ENCODE peak calls at places on chromosome 6, in six cellular contexts. One of them, this sample, is unnamed.

GRCh38 chr6:75563032-75563431 is 38.6 kb upstream of the SENP6 start:
- DNase-seq in AG20443: peak
- DNase-seq in HTR-8/SVneo: no peak
- DNase-seq in left cardiac atrium: no peak
- DNase-seq in iris pigment epithelial cell: peak
- DNase-seq in effector CD4-positive, alpha-beta T cell: no peak
- DNase-seq in this sample: no peak

GRCh38 chr6:145865175-145865574 is 50.6 kb upstream of the FBXO30 start:
- DNase-seq in HTR-8/SVneo: no peak
- DNase-seq in AG20443: no peak
- DNase-seq in left cardiac atrium: no peak
- DNase-seq in effector CD4-positive, alpha-beta T cell: no peak
- DNase-seq in iris pigment epithelial cell: no peak
- DNase-seq in this sample: no peak

GRCh38 chr6:36075656-36076055 is 48.0 kb downstream of the MAPK14 start:
- DNase-seq in AG20443: no peak
- DNase-seq in HTR-8/SVneo: no peak
- DNase-seq in iris pigment epithelial cell: no peak
- DNase-seq in left cardiac atrium: no peak
- DNase-seq in effector CD4-positive, alpha-beta T cell: no peak
- DNase-seq in this sample: no peak

GRCh38 chr6:151067684-151068596 is 171.8 kb upstream of the AKAP12 start:
- DNase-seq in iris pigment epithelial cell: peak
- DNase-seq in AG20443: peak
- DNase-seq in effector CD4-positive, alpha-beta T cell: no peak
- DNase-seq in HTR-8/SVneo: no peak
- DNase-seq in left cardiac atrium: peak
- DNase-seq in this sample: peak

GRCh38 chr6:33964387-33964786 is 160.6 kb upstream of the MLN start:
- DNase-seq in effector CD4-positive, alpha-beta T cell: no peak
- DNase-seq in iris pigment epithelial cell: no peak
- DNase-seq in HTR-8/SVneo: no peak
- DNase-seq in AG20443: no peak
- DNase-seq in left cardiac atrium: no peak
- DNase-seq in this sample: no peak

GRCh38 chr6:34834789-34835518 is 43.1 kb downstream of the BLTP3A start:
- DNase-seq in HTR-8/SVneo: no peak
- DNase-seq in left cardiac atrium: no peak
- DNase-seq in AG20443: peak
- DNase-seq in effector CD4-positive, alpha-beta T cell: no peak
- DNase-seq in iris pigment epithelial cell: peak
- DNase-seq in this sample: no peak

GRCh38 chr6:140921366-140922226 is 1211.1 kb upstream of the GJE1 start:
- DNase-seq in HTR-8/SVneo: peak
- DNase-seq in left cardiac atrium: no peak
- DNase-seq in AG20443: peak
- DNase-seq in iris pigment epithelial cell: peak
- DNase-seq in effector CD4-positive, alpha-beta T cell: no peak
- DNase-seq in this sample: peak

GRCh38 chr6:10763006-10763405 is 15.4 kb downstream of the TMEM14B start:
- DNase-seq in HTR-8/SVneo: no peak
- DNase-seq in AG20443: no peak
- DNase-seq in iris pigment epithelial cell: peak
- DNase-seq in effector CD4-positive, alpha-beta T cell: no peak
- DNase-seq in left cardiac atrium: no peak
- DNase-seq in this sample: no peak

GRCh38 chr6:73062837-73063236 is 162.5 kb downstream of the KHDC1L start:
- DNase-seq in HTR-8/SVneo: no peak
- DNase-seq in iris pigment epithelial cell: peak
- DNase-seq in left cardiac atrium: no peak
- DNase-seq in effector CD4-positive, alpha-beta T cell: no peak
- DNase-seq in AG20443: no peak
- DNase-seq in this sample: no peak

GRCh38 chr6:26230336-26230735 is 134.7 kb upstream of the BTN3A2 start:
- DNase-seq in HTR-8/SVneo: no peak
- DNase-seq in AG20443: no peak
- DNase-seq in iris pigment epithelial cell: no peak
- DNase-seq in left cardiac atrium: no peak
- DNase-seq in effector CD4-positive, alpha-beta T cell: no peak
- DNase-seq in this sample: no peak

GRCh38 chr6:80480478-80481157 is 374.1 kb downstream of the BCKDHB start:
- DNase-seq in effector CD4-positive, alpha-beta T cell: no peak
- DNase-seq in left cardiac atrium: no peak
- DNase-seq in HTR-8/SVneo: no peak
- DNase-seq in iris pigment epithelial cell: no peak
- DNase-seq in AG20443: no peak
- DNase-seq in this sample: no peak

GRCh38 chr6:160329188-160329587 is 19.0 kb upstream of the SLC22A3 start:
- DNase-seq in left cardiac atrium: no peak
- DNase-seq in iris pigment epithelial cell: no peak
- DNase-seq in HTR-8/SVneo: no peak
- DNase-seq in effector CD4-positive, alpha-beta T cell: no peak
- DNase-seq in AG20443: no peak
- DNase-seq in this sample: no peak

GRCh38 chr6:148455674-148456559 is 113.3 kb downstream of the SASH1 start:
- DNase-seq in iris pigment epithelial cell: no peak
- DNase-seq in HTR-8/SVneo: no peak
- DNase-seq in left cardiac atrium: no peak
- DNase-seq in effector CD4-positive, alpha-beta T cell: no peak
- DNase-seq in AG20443: no peak
- DNase-seq in this sample: no peak

GRCh38 chr6:35810831-35811698 is 5.9 kb downstream of the LHFPL5 start:
- DNase-seq in HTR-8/SVneo: no peak
- DNase-seq in left cardiac atrium: no peak
- DNase-seq in effector CD4-positive, alpha-beta T cell: no peak
- DNase-seq in iris pigment epithelial cell: peak
- DNase-seq in AG20443: no peak
- DNase-seq in this sample: no peak

GRCh38 chr6:157823001-157823522 is at the start of gene SNX9:
- DNase-seq in AG20443: peak
- DNase-seq in left cardiac atrium: peak
- DNase-seq in iris pigment epithelial cell: peak
- DNase-seq in effector CD4-positive, alpha-beta T cell: peak
- DNase-seq in HTR-8/SVneo: peak
- DNase-seq in this sample: peak

GRCh38 chr6:22295145-22295544 is 1.7 kb downstream of the PRL start:
- DNase-seq in left cardiac atrium: no peak
- DNase-seq in HTR-8/SVneo: no peak
- DNase-seq in AG20443: no peak
- DNase-seq in iris pigment epithelial cell: no peak
- DNase-seq in effector CD4-positive, alpha-beta T cell: no peak
- DNase-seq in this sample: no peak